ENCODE peak calls at places on chromosomes 6 and 20, in six cellular contexts. X is PC-3; R is heart left ventricle; U is heart right ventricle; K is effector memory CD4-positive, alpha-beta T cell; D is left lung. A is an unnamed sample.
A peak's percentile ranks its signal among the peaks of the same experiment; 100 is the strongest.

GRCh38 chr20:16498526-16499140 is 74.6 kb downstream of the KIF16B start:
- DNase-seq in X (peak; percentile 82), R (no peak), U (no peak), K (no peak), D (no peak), A (no peak)

GRCh38 chr6:109322825-109323580 is 59.3 kb downstream of the CD164 start:
- DNase-seq in X (no peak), R (peak; percentile 43), U (peak; percentile 43), K (no peak), D (peak; percentile 66), A (peak; percentile 42)

GRCh38 chr6:34151321-34152041 is 5.6 kb upstream of the GRM4 start:
- DNase-seq in X (no peak), R (no peak), U (no peak), K (no peak), D (no peak), A (no peak)

GRCh38 chr20:8242827-8243764 is 111.0 kb downstream of the PLCB1 start:
- DNase-seq in X (no peak), R (no peak), U (peak; percentile 23), K (no peak), D (no peak), A (no peak)

GRCh38 chr20:24149881-24150307 is 161.3 kb upstream of the GGTLC1 start:
- DNase-seq in X (peak; percentile 51), R (peak; percentile 30), U (peak; percentile 12), K (no peak), D (no peak), A (no peak)

GRCh38 chr20:45972500-45973183 is 639 bp upstream of the ZNF335 start:
- DNase-seq in X (peak; percentile 98), R (no peak), U (no peak), K (no peak), D (no peak), A (no peak)

GRCh38 chr6:167697316-167697715 is 129.4 kb upstream of the AFDN start:
- DNase-seq in X (no peak), R (no peak), U (no peak), K (no peak), D (peak; percentile 13), A (no peak)

GRCh38 chr20:24040896-24041459 is 52.4 kb upstream of the GGTLC1 start:
- DNase-seq in X (no peak), R (no peak), U (no peak), K (no peak), D (no peak), A (no peak)

GRCh38 chr6:158879180-158879579 is 60.0 kb upstream of the EZR start:
- DNase-seq in X (no peak), R (no peak), U (no peak), K (no peak), D (no peak), A (no peak)

GRCh38 chr6:14520029-14520428 is 402.5 kb downstream of the CD83 start:
- DNase-seq in X (peak; percentile 71), R (no peak), U (no peak), K (no peak), D (no peak), A (no peak)

GRCh38 chr20:32510601-32511357 is 74.4 kb downstream of the NOL4L start:
- DNase-seq in X (no peak), R (no peak), U (no peak), K (no peak), D (no peak), A (no peak)

GRCh38 chr20:8389381-8390368 is 257.6 kb downstream of the PLCB1 start:
- DNase-seq in X (peak; percentile 72), R (no peak), U (no peak), K (no peak), D (no peak), A (no peak)

GRCh38 chr20:24379116-24379927 is 90.1 kb upstream of the SYNDIG1 start:
- DNase-seq in X (no peak), R (peak; percentile 25), U (peak; percentile 8), K (no peak), D (peak; percentile 45), A (peak; percentile 27)

GRCh38 chr6:22227824-22228610 is 68.8 kb downstream of the PRL start:
- DNase-seq in X (no peak), R (no peak), U (no peak), K (no peak), D (no peak), A (no peak)

GRCh38 chr20:38383147-38383546 is 36.9 kb downstream of the LBP start:
- DNase-seq in X (no peak), R (no peak), U (no peak), K (no peak), D (no peak), A (no peak)

GRCh38 chr20:23160536-23161243 is 74.6 kb upstream of the CD93 start:
- DNase-seq in X (no peak), R (no peak), U (no peak), K (no peak), D (no peak), A (no peak)

GRCh38 chr20:8540466-8540865 is 408.4 kb downstream of the PLCB1 start:
- DNase-seq in X (no peak), R (no peak), U (no peak), K (no peak), D (no peak), A (no peak)

GRCh38 chr6:12279322-12280098 is 10.7 kb upstream of the EDN1 start:
- DNase-seq in X (no peak), R (no peak), U (no peak), K (no peak), D (no peak), A (no peak)

GRCh38 chr6:158060447-158061360 is 79.0 kb downstream of the SYNJ2 start:
- DNase-seq in X (peak; percentile 93), R (peak; percentile 79), U (peak; percentile 82), K (no peak), D (peak; percentile 78), A (peak; percentile 88)

GRCh38 chr20:19937651-19938420 is 79.3 kb upstream of the NAA20 start:
- DNase-seq in X (no peak), R (no peak), U (no peak), K (no peak), D (no peak), A (no peak)

GRCh38 chr6:124530926-124531325 is 431.3 kb upstream of the RNF217 start:
- DNase-seq in X (no peak), R (no peak), U (no peak), K (no peak), D (no peak), A (no peak)

GRCh38 chr6:159254186-159254585 is 85.0 kb downstream of the FNDC1 start:
- DNase-seq in X (no peak), R (no peak), U (no peak), K (no peak), D (no peak), A (no peak)

GRCh38 chr6:38493929-38494547 is 145.7 kb downstream of the BTBD9 start:
- DNase-seq in X (peak; percentile 90), R (peak; percentile 69), U (peak; percentile 70), K (peak; percentile 47), D (peak; percentile 51), A (peak; percentile 45)

GRCh38 chr6:15776458-15776980 is 113.7 kb upstream of the DTNBP1 start:
- DNase-seq in X (peak; percentile 34), R (no peak), U (no peak), K (no peak), D (no peak), A (no peak)

GRCh38 chr20:50067018-50067417 is 45.9 kb downstream of the UBE2V1 start:
- DNase-seq in X (no peak), R (no peak), U (no peak), K (no peak), D (no peak), A (no peak)
- H3K27ac ChIP-seq in X (no peak overlapping the region), R (no peak overlapping the region), U (no peak overlapping the region), K (no peak overlapping the region), D (no peak overlapping the region), A (no peak overlapping the region)

DNA sequence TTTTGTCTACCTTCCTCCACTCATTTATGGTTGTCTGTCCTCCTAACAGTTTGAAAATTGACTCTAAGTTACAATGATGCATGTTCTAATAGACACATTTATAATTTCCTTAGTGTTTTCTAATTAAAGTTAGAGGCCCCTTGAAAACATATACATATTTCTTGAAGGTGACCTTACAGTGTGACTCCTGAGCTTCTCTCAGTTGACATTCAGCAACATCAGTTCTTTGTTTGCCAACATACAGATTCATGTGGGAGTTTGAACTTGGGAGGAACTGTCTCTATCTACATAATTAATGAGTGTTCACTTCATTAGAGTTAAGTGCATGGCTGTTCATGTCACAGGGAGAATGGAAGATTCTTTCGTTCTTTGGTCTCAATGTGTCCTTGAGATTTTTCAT is 658.2 kb downstream of the GRIK2 start:
- DNase-seq in X (no peak), R (no peak), U (no peak), K (no peak), D (no peak), A (no peak)
- H3K27ac ChIP-seq in X (no peak overlapping the region), R (no peak overlapping the region), U (no peak overlapping the region), K (no peak overlapping the region), D (no peak overlapping the region), A (no peak overlapping the region)

DNA sequence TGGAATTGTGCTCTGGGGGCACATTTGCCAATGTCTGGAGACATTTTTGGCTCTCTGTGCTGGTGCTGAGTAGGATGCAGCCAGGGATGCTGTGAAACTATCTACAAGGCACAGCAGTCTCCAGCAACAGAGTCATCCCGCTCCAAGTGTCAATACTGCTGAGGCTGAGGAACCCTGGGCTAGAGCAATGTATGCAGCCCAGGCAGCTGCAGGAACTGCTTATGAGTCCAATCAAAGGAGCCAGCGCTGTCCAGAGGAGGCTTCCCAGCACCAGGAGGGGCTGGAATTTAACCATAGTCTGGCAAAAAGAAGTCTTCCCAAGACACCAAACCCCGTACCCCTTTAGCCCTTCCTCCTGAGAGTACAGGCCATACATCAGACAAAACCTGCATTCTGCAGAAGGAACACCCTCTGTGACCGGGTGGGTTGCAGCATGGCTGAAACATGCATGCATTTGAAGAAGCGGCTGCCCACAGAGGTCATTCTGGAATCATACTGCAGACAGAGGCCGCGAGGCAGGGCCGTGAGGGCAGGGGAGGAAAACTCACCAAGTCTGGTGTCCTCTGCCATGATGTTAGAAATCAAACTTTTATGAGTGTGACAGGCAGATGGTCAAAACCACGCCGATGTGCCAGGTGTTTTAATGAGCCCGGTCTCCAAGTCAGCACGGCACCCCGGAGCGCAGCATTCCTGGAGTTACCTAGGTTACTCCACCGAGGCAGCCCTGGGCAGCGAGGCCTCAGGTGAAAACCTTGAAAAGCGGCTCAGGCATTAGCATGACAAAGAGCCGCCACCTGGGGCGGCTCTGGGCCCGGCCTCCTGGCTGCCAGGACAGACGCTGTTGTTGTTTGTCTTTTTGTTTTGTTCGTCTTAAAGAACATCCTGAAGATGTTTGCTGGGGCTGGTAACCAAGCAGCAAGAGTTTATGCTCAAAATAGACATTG is 255.4 kb downstream of the ERMARD start:
- DNase-seq in X (no peak), R (no peak), U (no peak), K (no peak), D (no peak), A (no peak)
- H3K27ac ChIP-seq in X (no peak overlapping the region), R (no peak overlapping the region), U (no peak overlapping the region), K (no peak overlapping the region), D (no peak overlapping the region), A (no peak overlapping the region)

GRCh38 chr6:53290547-53291510 is 57.9 kb downstream of the ELOVL5 start:
- DNase-seq in X (no peak), R (no peak), U (no peak), K (no peak), D (no peak), A (no peak)

GRCh38 chr6:53284901-53285300 is 63.8 kb downstream of the ELOVL5 start:
- DNase-seq in X (no peak), R (no peak), U (no peak), K (no peak), D (no peak), A (no peak)

GRCh38 chr6:53282234-53282633 is 66.5 kb downstream of the ELOVL5 start:
- DNase-seq in X (no peak), R (no peak), U (no peak), K (no peak), D (no peak), A (no peak)

GRCh38 chr6:53282741-53283140 is 66.0 kb downstream of the ELOVL5 start:
- DNase-seq in X (no peak), R (no peak), U (peak; percentile 22), K (no peak), D (no peak), A (no peak)

GRCh38 chr6:53287336-53288225 is 61.2 kb downstream of the ELOVL5 start:
- DNase-seq in X (no peak), R (no peak), U (peak; percentile 29), K (no peak), D (no peak), A (peak; percentile 18)
- H3K27ac ChIP-seq in X (no peak overlapping the region), R (no peak overlapping the region), U (no peak overlapping the region), K (peak overlapping the region; percentile 34), D (peak overlapping the region; percentile 19), A (peak overlapping the region; percentile 48)